ENCODE peak calls at places on chromosomes 11 and 22, in six cellular contexts. One of them, this sample, is unnamed.

GRCh38 chr11:26792956-26793355 is 71.1 kb upstream of the SLC5A12 start:
- DNase-seq in hypothalamus: no peak
- DNase-seq in aorta: no peak
- DNase-seq in fibroblast of villous mesenchyme: peak
- DNase-seq in substantia nigra: no peak
- DNase-seq in nephron progenitor cell: no peak
- DNase-seq in this sample: no peak

GRCh38 chr22:17370766-17371181 is 1.5 kb downstream of the CECR2 start:
- DNase-seq in substantia nigra: no peak
- DNase-seq in aorta: no peak
- DNase-seq in fibroblast of villous mesenchyme: no peak
- DNase-seq in hypothalamus: no peak
- DNase-seq in nephron progenitor cell: no peak
- DNase-seq in this sample: no peak

GRCh38 chr11:12418019-12418611 is 40.7 kb downstream of the PARVA start:
- DNase-seq in aorta: no peak
- DNase-seq in nephron progenitor cell: no peak
- DNase-seq in substantia nigra: no peak
- DNase-seq in hypothalamus: no peak
- DNase-seq in fibroblast of villous mesenchyme: peak
- DNase-seq in this sample: peak

GRCh38 chr22:25334091-25334490 is 114.7 kb downstream of the CRYBB2 start:
- DNase-seq in hypothalamus: peak
- DNase-seq in aorta: no peak
- DNase-seq in substantia nigra: peak
- DNase-seq in nephron progenitor cell: peak
- DNase-seq in fibroblast of villous mesenchyme: peak
- DNase-seq in this sample: no peak

GRCh38 chr11:76625787-76626186 is 44.8 kb downstream of the LRRC32 start:
- DNase-seq in fibroblast of villous mesenchyme: no peak
- DNase-seq in hypothalamus: no peak
- DNase-seq in aorta: no peak
- DNase-seq in nephron progenitor cell: no peak
- DNase-seq in substantia nigra: no peak
- DNase-seq in this sample: no peak

GRCh38 chr11:6737872-6738466 is 33.8 kb downstream of the OR2AG2 start:
- DNase-seq in fibroblast of villous mesenchyme: peak
- DNase-seq in hypothalamus: no peak
- DNase-seq in substantia nigra: peak
- DNase-seq in aorta: no peak
- DNase-seq in nephron progenitor cell: peak
- DNase-seq in this sample: no peak

GRCh38 chr11:45724145-45724544 is 58.7 kb upstream of the CHST1 start:
- DNase-seq in hypothalamus: no peak
- DNase-seq in aorta: no peak
- DNase-seq in nephron progenitor cell: no peak
- DNase-seq in substantia nigra: no peak
- DNase-seq in fibroblast of villous mesenchyme: no peak
- DNase-seq in this sample: peak

GRCh38 chr11:61609970-61610347 is 29.1 kb upstream of the SYT7 start:
- DNase-seq in aorta: no peak
- DNase-seq in hypothalamus: no peak
- DNase-seq in substantia nigra: no peak
- DNase-seq in fibroblast of villous mesenchyme: no peak
- DNase-seq in nephron progenitor cell: no peak
- DNase-seq in this sample: no peak

GRCh38 chr11:1005913-1006312 is 30.6 kb downstream of the MUC6 start:
- DNase-seq in substantia nigra: no peak
- DNase-seq in aorta: no peak
- DNase-seq in fibroblast of villous mesenchyme: peak
- DNase-seq in nephron progenitor cell: no peak
- DNase-seq in hypothalamus: no peak
- DNase-seq in this sample: peak

GRCh38 chr11:117593065-117593464 is 204.0 kb downstream of the DSCAML1 start:
- DNase-seq in substantia nigra: no peak
- DNase-seq in fibroblast of villous mesenchyme: no peak
- DNase-seq in aorta: no peak
- DNase-seq in nephron progenitor cell: no peak
- DNase-seq in hypothalamus: no peak
- DNase-seq in this sample: no peak

GRCh38 chr22:32990187-32990586 is 68.0 kb downstream of the SYN3 start:
- DNase-seq in fibroblast of villous mesenchyme: no peak
- DNase-seq in nephron progenitor cell: no peak
- DNase-seq in hypothalamus: no peak
- DNase-seq in substantia nigra: no peak
- DNase-seq in aorta: no peak
- DNase-seq in this sample: no peak

GRCh38 chr22:23363683-23364082 is 183.4 kb downstream of the BCR start:
- DNase-seq in fibroblast of villous mesenchyme: no peak
- DNase-seq in substantia nigra: no peak
- DNase-seq in nephron progenitor cell: no peak
- DNase-seq in hypothalamus: no peak
- DNase-seq in aorta: no peak
- DNase-seq in this sample: no peak

GRCh38 chr11:99585606-99586005 is 564.9 kb downstream of the CNTN5 start:
- DNase-seq in substantia nigra: no peak
- DNase-seq in fibroblast of villous mesenchyme: no peak
- DNase-seq in hypothalamus: no peak
- DNase-seq in nephron progenitor cell: no peak
- DNase-seq in aorta: no peak
- DNase-seq in this sample: no peak

GRCh38 chr11:28457481-28458145 is 349.4 kb downstream of the METTL15 start:
- DNase-seq in hypothalamus: no peak
- DNase-seq in substantia nigra: no peak
- DNase-seq in fibroblast of villous mesenchyme: no peak
- DNase-seq in aorta: no peak
- DNase-seq in nephron progenitor cell: no peak
- DNase-seq in this sample: no peak

GRCh38 chr22:46514592-46515207 is 22.7 kb downstream of the CELSR1 start:
- DNase-seq in nephron progenitor cell: no peak
- DNase-seq in aorta: no peak
- DNase-seq in fibroblast of villous mesenchyme: no peak
- DNase-seq in hypothalamus: no peak
- DNase-seq in substantia nigra: no peak
- DNase-seq in this sample: no peak

GRCh38 chr22:43188829-43189545 is 2.1 kb upstream of the TTLL12 start:
- DNase-seq in substantia nigra: no peak
- DNase-seq in nephron progenitor cell: no peak
- DNase-seq in hypothalamus: no peak
- DNase-seq in fibroblast of villous mesenchyme: no peak
- DNase-seq in aorta: no peak
- DNase-seq in this sample: no peak

GRCh38 chr22:39148727-39149535 is 3.5 kb downstream of the CBX7 start:
- DNase-seq in fibroblast of villous mesenchyme: no peak
- DNase-seq in substantia nigra: peak
- DNase-seq in nephron progenitor cell: peak
- DNase-seq in aorta: peak
- DNase-seq in hypothalamus: peak
- DNase-seq in this sample: no peak

GRCh38 chr11:44936527-44936926 is 14.2 kb downstream of the TP53I11 start:
- DNase-seq in hypothalamus: peak
- DNase-seq in aorta: peak
- DNase-seq in nephron progenitor cell: peak
- DNase-seq in substantia nigra: peak
- DNase-seq in fibroblast of villous mesenchyme: peak
- DNase-seq in this sample: peak

GRCh38 chr11:65437436-65438227 is 15.0 kb downstream of the NEAT1 start:
- DNase-seq in aorta: no peak
- DNase-seq in nephron progenitor cell: no peak
- DNase-seq in fibroblast of villous mesenchyme: peak
- DNase-seq in substantia nigra: no peak
- DNase-seq in hypothalamus: no peak
- DNase-seq in this sample: no peak

GRCh38 chr11:3989251-3989650 is 105.3 kb upstream of the RRM1 start:
- DNase-seq in hypothalamus: peak
- DNase-seq in nephron progenitor cell: peak
- DNase-seq in substantia nigra: peak
- DNase-seq in aorta: no peak
- DNase-seq in fibroblast of villous mesenchyme: no peak
- DNase-seq in this sample: no peak

GRCh38 chr11:120883404-120884135 is 140.3 kb upstream of the TBCEL start:
- DNase-seq in hypothalamus: no peak
- DNase-seq in aorta: peak
- DNase-seq in nephron progenitor cell: no peak
- DNase-seq in fibroblast of villous mesenchyme: no peak
- DNase-seq in substantia nigra: no peak
- DNase-seq in this sample: no peak

GRCh38 chr22:25048659-25049657 is 96.4 kb downstream of the KIAA1671 start:
- DNase-seq in hypothalamus: peak
- DNase-seq in aorta: peak
- DNase-seq in substantia nigra: peak
- DNase-seq in fibroblast of villous mesenchyme: peak
- DNase-seq in nephron progenitor cell: peak
- DNase-seq in this sample: no peak

GRCh38 chr11:126132319-126132718 is 69.7 kb upstream of the CDON start:
- DNase-seq in fibroblast of villous mesenchyme: no peak
- DNase-seq in substantia nigra: no peak
- DNase-seq in aorta: peak
- DNase-seq in hypothalamus: no peak
- DNase-seq in nephron progenitor cell: no peak
- DNase-seq in this sample: peak

GRCh38 chr22:28822930-28823481 is 22.6 kb upstream of the XBP1 start:
- DNase-seq in hypothalamus: no peak
- DNase-seq in fibroblast of villous mesenchyme: no peak
- DNase-seq in aorta: no peak
- DNase-seq in substantia nigra: no peak
- DNase-seq in nephron progenitor cell: no peak
- DNase-seq in this sample: no peak

GRCh38 chr11:12756101-12756500 is 81.9 kb downstream of the TEAD1 start:
- DNase-seq in hypothalamus: no peak
- DNase-seq in substantia nigra: no peak
- DNase-seq in nephron progenitor cell: no peak
- DNase-seq in aorta: no peak
- DNase-seq in fibroblast of villous mesenchyme: no peak
- DNase-seq in this sample: no peak

GRCh38 chr11:116059909-116060308 is 555.7 kb upstream of the CADM1 start:
- DNase-seq in fibroblast of villous mesenchyme: no peak
- DNase-seq in hypothalamus: no peak
- DNase-seq in substantia nigra: no peak
- DNase-seq in nephron progenitor cell: no peak
- DNase-seq in aorta: no peak
- DNase-seq in this sample: no peak

GRCh38 chr22:43292633-43293025 is 50.5 kb downstream of the SCUBE1 start:
- DNase-seq in fibroblast of villous mesenchyme: no peak
- DNase-seq in nephron progenitor cell: no peak
- DNase-seq in aorta: no peak
- DNase-seq in substantia nigra: no peak
- DNase-seq in hypothalamus: no peak
- DNase-seq in this sample: no peak

GRCh38 chr11:35647535-35648092 is 15.0 kb upstream of the TRIM44 start:
- DNase-seq in fibroblast of villous mesenchyme: no peak
- DNase-seq in hypothalamus: no peak
- DNase-seq in nephron progenitor cell: no peak
- DNase-seq in substantia nigra: no peak
- DNase-seq in aorta: no peak
- DNase-seq in this sample: no peak

This sample was measured in DMS 273 treated with DMSO at 0.1 percent for 48 hours.